ENCODE peak calls at places on chromosome 16, in five cellular contexts. A is sigmoid colon, V is H7, Y is NB4, C is transverse colon. U is an unnamed sample.

GRCh38 chr16:4868573-4868972 is 21.3 kb downstream of the UBN1 start:
- DNase-seq in Y (no peak), V (no peak), A (no peak), C (no peak), U (no peak)

GRCh38 chr16:22313141-22313781 is 16.1 kb downstream of the POLR3E start:
- DNase-seq in A (no peak), V (peak), Y (no peak), C (no peak), U (no peak)

GRCh38 chr16:57184890-57185445 is 871 bp downstream of the PSME3IP1 start:
- DNase-seq in V (peak), Y (no peak), A (no peak), C (no peak), U (no peak)

GRCh38 chr16:85759631-85760419 is 8.9 kb upstream of the C16orf74 start:
- DNase-seq in C (peak), Y (peak), V (peak), A (no peak), U (peak)

GRCh38 chr16:11168386-11169065 is 87.5 kb downstream of the SOCS1 start:
- DNase-seq in Y (no peak), A (no peak), V (no peak), C (no peak), U (no peak)

GRCh38 chr16:19175492-19176262 is 7.6 kb downstream of the SYT17 start:
- DNase-seq in Y (peak), A (no peak), V (no peak), C (no peak), U (no peak)

GRCh38 chr16:30896890-30897730 is 696 bp downstream of the CTF1 start:
- DNase-seq in A (peak), C (peak), V (peak), Y (peak), U (peak)

GRCh38 chr16:21026846-21027245 is 123.8 kb downstream of the DNAH3 start:
- DNase-seq in V (no peak), C (no peak), A (no peak), Y (no peak), U (no peak)

GRCh38 chr16:2942045-2942444 is 22.0 kb upstream of the KREMEN2 start:
- DNase-seq in C (no peak), A (no peak), V (no peak), Y (no peak), U (no peak)

GRCh38 chr16:83967838-83968482 is at the start of gene NECAB2:
- DNase-seq in A (no peak), Y (peak), C (no peak), V (peak), U (peak)
- H3K4me3 ChIP-seq in A (peak), Y (no peak), C (peak), V (peak), U (no peak)

GRCh38 chr16:79597775-79598174 is 2.8 kb downstream of the MAF start:
- DNase-seq in C (no peak), V (no peak), A (no peak), Y (no peak), U (no peak)

GRCh38 chr16:79597277-79597676 is 3.3 kb downstream of the MAF start:
- DNase-seq in V (no peak), C (no peak), A (no peak), Y (no peak), U (no peak)

GRCh38 chr16:79593754-79594153 is 6.8 kb downstream of the MAF start:
- DNase-seq in Y (no peak), C (no peak), A (no peak), V (no peak), U (no peak)

GRCh38 chr16:79595261-79595660 is 5.3 kb downstream of the MAF start:
- DNase-seq in Y (no peak), A (no peak), V (no peak), C (no peak), U (no peak)

DNA sequence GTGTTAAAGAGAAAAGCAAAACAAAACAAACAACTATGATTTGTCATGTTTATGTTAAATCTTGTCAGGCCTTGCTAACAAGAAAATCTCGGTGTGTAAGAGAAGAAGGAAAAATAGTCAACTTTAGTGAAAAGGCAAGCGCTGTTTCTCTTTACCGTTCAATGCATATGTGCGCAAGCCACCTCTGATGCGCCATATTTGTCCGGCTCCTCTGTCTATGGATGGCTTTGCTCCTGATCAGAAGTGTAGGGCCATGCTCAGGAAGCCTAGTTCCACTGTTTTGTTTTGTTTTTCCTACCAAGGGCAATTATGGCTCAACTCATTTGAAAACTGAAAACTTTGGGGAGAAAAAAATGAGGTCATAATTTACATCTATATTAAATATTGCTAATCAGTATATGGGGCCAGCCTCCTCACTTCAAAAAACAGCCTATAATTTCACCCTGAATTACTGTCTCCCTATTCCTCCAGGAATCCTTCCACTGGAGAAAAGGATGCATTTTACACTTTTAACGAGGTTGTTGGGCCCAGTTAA is 4.6 kb downstream of the MAF start:
- DNase-seq in Y (no peak), A (no peak), V (no peak), C (no peak), U (no peak)
- H3K4me3 ChIP-seq in Y (no peak), A (peak), V (no peak), C (peak), U (no peak)

DNA sequence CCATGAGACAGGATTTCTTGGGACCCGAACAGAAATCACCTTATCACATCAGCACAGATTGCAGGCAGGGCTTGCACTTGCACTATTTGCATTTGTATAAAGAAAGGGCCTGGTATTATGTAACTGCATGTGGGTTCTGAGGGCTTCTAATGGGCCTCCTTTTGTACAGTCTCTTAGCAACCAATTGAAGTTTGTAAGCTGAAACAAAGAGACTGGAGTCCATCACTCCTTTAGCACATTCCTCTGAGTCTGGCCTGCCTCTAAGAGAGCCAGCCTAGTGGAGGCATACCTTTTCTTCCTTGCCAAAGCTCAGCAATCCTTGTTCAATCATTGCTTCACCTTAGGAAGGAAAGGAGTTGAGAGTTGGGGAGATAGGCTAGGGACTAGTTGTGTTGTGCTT is 387.1 kb downstream of the XYLT1 start:
- DNase-seq in Y (no peak), V (peak), C (no peak), A (no peak), U (no peak)
- H3K4me3 ChIP-seq in Y (no peak), V (no peak), C (no peak), A (no peak), U (no peak)

GRCh38 chr16:17296412-17296811 is 174.3 kb downstream of the XYLT1 start:
- DNase-seq in V (no peak), C (no peak), Y (no peak), A (no peak), U (no peak)

GRCh38 chr16:17291289-17291688 is 179.5 kb downstream of the XYLT1 start:
- DNase-seq in C (no peak), Y (no peak), V (no peak), A (no peak), U (no peak)

GRCh38 chr16:17295948-17296347 is 174.8 kb downstream of the XYLT1 start:
- DNase-seq in A (no peak), C (no peak), V (no peak), Y (no peak), U (no peak)

GRCh38 chr16:17294856-17295255 is 175.9 kb downstream of the XYLT1 start:
- DNase-seq in Y (peak), C (no peak), V (no peak), A (no peak), U (no peak)

GRCh38 chr16:17293813-17294558 is 176.8 kb downstream of the XYLT1 start:
- DNase-seq in A (no peak), Y (no peak), V (no peak), C (no peak), U (no peak)
- H3K4me3 ChIP-seq in A (no peak), Y (no peak), V (no peak), C (no peak), U (no peak)